ENCODE peak calls at places on chromosome 6, in six cellular contexts. U is A549, T is HepG2, L is K562, X is GM12878, Y is upper lobe of left lung. P is an unnamed sample. For H3K4me1, the result is how much of the 10 kb centered on the place peaks cover.

GRCh38 chr6:3455121-3455489 is 1.7 kb downstream of the SLC22A23 start:
- ATAC-seq in U (no peak), T (peak), L (peak), X (peak), Y (peak), P (no peak)

GRCh38 chr6:3869632-3870527 is 20.7 kb downstream of the FAM50B start:
- ATAC-seq in U (peak), T (peak), L (no peak), X (peak), Y (no peak), P (no peak)

GRCh38 chr6:13873288-13874190 is 51.2 kb upstream of the RNF182 start:
- ATAC-seq in U (peak), T (peak), L (peak), X (peak), Y (peak), P (peak)

GRCh38 chr6:150269130-150269856 is 99.5 kb upstream of the IYD start:
- ATAC-seq in U (no peak), T (no peak), L (no peak), X (no peak), Y (no peak), P (no peak)

GRCh38 chr6:75602164-75602896 is 650 bp downstream of the SENP6 start:
- ATAC-seq in U (peak), T (peak), L (peak), X (peak), Y (peak), P (peak)

GRCh38 chr6:72672906-72673305 is 51.0 kb downstream of the KCNQ5 start:
- ATAC-seq in U (no peak), T (no peak), L (no peak), X (no peak), Y (no peak), P (no peak)

GRCh38 chr6:70841115-70841514 is 115.7 kb downstream of the B3GAT2 start:
- ATAC-seq in U (no peak), T (no peak), L (no peak), X (no peak), Y (no peak), P (no peak)

GRCh38 chr6:37783831-37784584 is 35.5 kb upstream of the ZFAND3 start:
- ATAC-seq in U (no peak), T (no peak), L (peak), X (peak), Y (peak), P (peak)

GRCh38 chr6:16837217-16837972 is 76.1 kb upstream of the ATXN1 start:
- ATAC-seq in U (no peak), T (no peak), L (no peak), X (peak), Y (no peak), P (no peak)

GRCh38 chr6:100296810-100297544 is 167.7 kb downstream of the SIM1 start:
- ATAC-seq in U (peak), T (no peak), L (no peak), X (no peak), Y (no peak), P (no peak)
- TF ChIP-seq EP300 in U (peak), T (no peak), L (no peak), X (no peak), Y (no peak), P (no peak)

DNA sequence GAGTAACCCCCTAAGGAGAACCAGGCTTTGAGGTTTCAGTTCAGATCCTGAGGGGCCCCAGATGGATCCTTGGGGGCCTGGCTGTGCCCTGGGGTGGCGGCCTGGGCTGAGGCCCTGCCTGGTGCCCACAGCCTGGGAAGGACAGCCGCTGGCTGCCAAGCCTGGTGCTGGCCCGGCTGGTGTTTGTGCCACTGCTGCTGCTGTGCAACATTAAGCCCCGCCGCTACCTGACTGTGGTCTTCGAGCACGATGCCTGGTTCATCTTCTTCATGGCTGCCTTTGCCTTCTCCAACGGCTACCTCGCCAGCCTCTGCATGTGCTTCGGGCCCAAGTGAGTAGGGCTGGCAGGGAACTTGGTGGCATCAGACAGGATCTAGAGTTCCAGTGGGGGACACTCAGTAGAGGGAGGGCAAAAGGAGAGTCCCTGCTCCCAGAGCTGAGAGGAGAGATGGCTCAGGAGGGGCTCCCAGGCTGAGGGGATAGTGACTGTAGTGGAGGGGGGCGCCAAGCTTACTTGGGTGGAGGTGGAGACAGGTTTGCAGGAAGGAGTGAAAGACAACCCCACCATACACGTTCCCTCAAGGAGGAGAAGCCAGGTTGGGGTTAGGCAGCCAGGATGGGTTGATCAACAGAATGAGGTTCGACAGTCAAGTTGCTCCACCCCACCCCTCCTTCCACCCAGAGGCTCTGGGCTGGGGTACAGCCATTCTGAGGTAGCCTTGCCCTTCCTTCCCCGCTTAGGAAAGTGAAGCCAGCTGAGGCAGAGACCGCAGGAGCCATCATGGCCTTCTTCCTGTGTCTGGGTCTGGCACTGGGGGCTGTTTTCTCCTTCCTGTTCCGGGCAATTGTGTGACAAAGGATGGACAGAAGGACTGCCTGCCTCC is 9.5 kb downstream of the SLC29A1 start:
- ATAC-seq in U (no peak), T (no peak), L (no peak), X (no peak), Y (no peak), P (no peak)
- H3K4me1 ChIP-seq in U (under half), T (half or more), L (under half), X (under half), Y (under half), P (half or more)

GRCh38 chr6:30167101-30167500 is 3.8 kb downstream of the TRIM15 start:
- ATAC-seq in U (no peak), T (no peak), L (no peak), X (peak), Y (no peak), P (no peak)

GRCh38 chr6:30175765-30176164 is 12.4 kb downstream of the TRIM15 start:
- ATAC-seq in U (no peak), T (no peak), L (no peak), X (no peak), Y (no peak), P (no peak)

GRCh38 chr6:30169658-30170614 is 6.6 kb downstream of the TRIM15 start:
- ATAC-seq in U (peak), T (peak), L (peak), X (peak), Y (peak), P (no peak)

DNA sequence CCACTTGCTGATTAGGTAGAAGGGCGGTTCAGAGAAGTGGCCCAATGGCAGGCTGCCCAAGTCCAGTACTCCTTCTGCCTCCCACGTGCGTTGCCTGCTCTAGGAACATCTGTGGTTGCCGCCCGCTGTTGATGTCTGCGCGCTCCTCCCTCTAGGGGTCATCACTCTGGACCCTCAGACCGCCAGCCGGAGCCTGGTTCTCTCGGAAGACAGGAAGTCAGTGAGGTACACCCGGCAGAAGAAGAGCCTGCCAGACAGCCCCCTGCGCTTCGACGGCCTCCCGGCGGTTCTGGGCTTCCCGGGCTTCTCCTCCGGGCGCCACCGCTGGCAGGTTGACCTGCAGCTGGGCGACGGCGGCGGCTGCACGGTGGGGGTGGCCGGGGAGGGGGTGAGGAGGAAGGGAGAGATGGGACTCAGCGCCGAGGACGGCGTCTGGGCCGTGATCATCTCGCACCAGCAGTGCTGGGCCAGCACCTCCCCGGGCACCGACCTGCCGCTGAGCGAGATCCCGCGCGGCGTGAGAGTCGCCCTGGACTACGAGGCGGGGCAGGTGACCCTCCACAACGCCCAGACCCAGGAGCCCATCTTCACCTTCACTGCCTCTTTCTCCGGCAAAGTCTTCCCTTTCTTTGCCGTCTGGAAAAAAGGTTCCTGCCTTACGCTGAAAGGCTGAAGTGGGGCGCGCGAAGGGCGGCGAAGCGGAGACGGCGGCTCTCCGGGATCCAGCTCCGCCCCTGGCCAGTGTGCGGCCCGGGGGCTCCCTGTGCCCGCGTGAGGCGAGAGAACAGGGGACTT is 8.5 kb downstream of the TRIM15 start:
- ATAC-seq in U (no peak), T (no peak), L (peak), X (peak), Y (peak), P (no peak)
- TF ChIP-seq EP300 in U (no peak), T (no peak), L (no peak), X (no peak), Y (no peak), P (no peak)

DNA sequence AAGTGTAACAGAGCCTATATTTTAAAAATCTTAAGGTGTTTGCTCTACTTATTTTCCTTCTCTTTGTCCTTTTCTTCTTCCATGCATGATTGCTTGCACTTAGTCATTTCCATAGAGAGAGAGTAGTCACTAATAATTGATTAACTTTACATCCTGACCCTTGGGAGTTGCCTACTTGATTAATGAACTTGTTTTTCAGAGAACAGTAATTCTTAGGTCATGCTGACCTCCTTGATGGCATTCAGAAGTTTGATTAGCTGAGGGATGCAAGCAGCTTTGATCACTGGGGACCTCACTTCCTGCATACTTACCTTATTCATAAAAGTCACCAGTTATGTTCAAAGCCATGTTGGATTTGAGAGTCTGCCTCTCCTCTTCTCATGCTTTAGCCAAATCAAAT is 715.7 kb upstream of the ID4 start:
- ATAC-seq in U (no peak), T (no peak), L (no peak), X (no peak), Y (no peak), P (no peak)
- H3K4me1 ChIP-seq in U (under half), T (under half), L (under half), X (under half), Y (under half), P (under half)

DNA sequence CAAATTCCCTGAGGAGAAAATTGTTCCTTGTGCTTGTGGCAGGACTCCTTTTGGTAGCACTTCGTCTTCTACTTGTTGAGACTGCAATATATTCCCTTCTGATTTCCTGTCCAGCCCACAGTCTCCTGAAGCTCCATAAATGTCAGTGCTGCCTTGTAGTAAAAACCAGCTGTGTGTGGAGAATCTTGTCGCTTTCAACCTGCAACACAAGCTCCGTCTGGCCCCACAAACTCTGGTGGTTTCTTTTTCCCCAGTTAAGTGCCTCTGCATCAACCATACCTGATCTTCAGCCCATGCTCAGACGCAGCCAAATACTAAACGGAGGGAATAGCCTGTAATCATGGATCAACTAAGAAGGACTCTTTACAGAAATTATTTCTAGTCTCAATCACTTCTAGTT is 1133.3 kb upstream of the ADGRB3 start:
- ATAC-seq in U (no peak), T (no peak), L (peak), X (no peak), Y (no peak), P (no peak)
- TF ChIP-seq EP300 in U (no peak), T (no peak), L (no peak), X (no peak), Y (no peak), P (no peak)

GRCh38 chr6:27811383-27811782 is 100.8 kb downstream of the OR2B2 start:
- ATAC-seq in U (no peak), T (no peak), L (no peak), X (no peak), Y (no peak), P (no peak)

GRCh38 chr6:27812805-27813626 is 99.2 kb downstream of the OR2B2 start:
- ATAC-seq in U (no peak), T (no peak), L (peak), X (no peak), Y (no peak), P (no peak)

GRCh38 chr6:27812078-27812804 is 100.0 kb downstream of the OR2B2 start:
- ATAC-seq in U (no peak), T (no peak), L (peak), X (no peak), Y (no peak), P (no peak)

GRCh38 chr6:27816906-27817305 is 95.3 kb downstream of the OR2B2 start:
- ATAC-seq in U (no peak), T (no peak), L (no peak), X (no peak), Y (no peak), P (no peak)

DNA sequence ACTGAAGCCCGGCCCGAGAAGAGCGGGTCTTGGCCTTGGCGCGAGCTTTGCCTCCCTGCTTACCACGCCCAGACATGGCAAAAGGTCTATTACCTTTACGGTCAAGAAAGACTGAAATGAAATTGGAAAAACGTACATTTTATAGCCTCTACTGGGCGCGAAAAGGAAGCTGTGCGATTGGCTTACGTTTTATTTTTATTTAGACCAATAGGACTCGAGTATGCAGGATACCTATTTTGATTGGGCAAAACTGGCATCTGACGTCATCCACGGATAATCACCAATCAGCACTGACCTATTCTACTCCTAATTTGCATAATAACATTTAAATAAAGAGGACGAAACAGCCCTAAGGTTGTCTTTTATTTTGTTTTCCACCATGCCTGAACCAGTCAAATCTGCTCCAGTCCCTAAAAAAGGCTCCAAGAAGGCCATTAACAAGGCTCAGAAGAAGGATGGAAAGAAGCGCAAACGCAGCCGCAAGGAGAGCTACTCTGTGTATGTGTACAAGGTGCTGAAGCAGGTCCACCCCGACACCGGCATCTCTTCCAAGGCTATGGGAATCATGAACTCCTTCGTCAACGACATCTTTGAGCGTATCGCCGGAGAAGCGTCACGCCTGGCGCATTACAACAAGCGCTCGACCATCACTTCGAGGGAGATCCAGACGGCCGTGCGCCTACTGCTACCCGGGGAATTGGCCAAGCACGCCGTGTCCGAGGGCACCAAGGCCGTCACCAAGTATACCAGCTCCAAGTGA is 97.4 kb downstream of the OR2B2 start:
- ATAC-seq in U (peak), T (peak), L (no peak), X (peak), Y (peak), P (peak)
- H3K4me1 ChIP-seq in U (under half), T (under half), L (under half), X (under half), Y (under half), P (under half)

GRCh38 chr6:66854014-66854413 is 1147.0 kb upstream of the EYS start:
- ATAC-seq in U (no peak), T (no peak), L (no peak), X (no peak), Y (no peak), P (no peak)
- TF ChIP-seq EP300 in U (no peak), T (no peak), L (no peak), X (no peak), Y (no peak), P (no peak)

GRCh38 chr6:160535270-160535669 is 128.8 kb downstream of the LPA start:
- ATAC-seq in U (no peak), T (no peak), L (no peak), X (no peak), Y (no peak), P (no peak)
- H3K4me1 ChIP-seq in U (under half), T (under half), L (under half), X (under half), Y (under half), P (under half)

GRCh38 chr6:45275358-45275757 is 52.8 kb upstream of the RUNX2 start:
- ATAC-seq in U (no peak), T (no peak), L (no peak), X (no peak), Y (no peak), P (no peak)
- TF ChIP-seq EP300 in U (no peak), T (no peak), L (no peak), X (no peak), Y (no peak), P (no peak)

P was measured in gastroesophageal sphincter.